ENCODE peak calls at places on chromosomes 16 and 17, in nine cellular contexts. B is lung; C is right atrium auricular region; O is pancreas; I is CD4-positive, alpha-beta T cell; F is CD8-positive, alpha-beta T cell; P is right lobe of liver; E is spleen; S is tibial artery. U is an unnamed sample.
A peak's percentile ranks its signal among the peaks of the same experiment; 100 is the strongest.

GRCh38 chr16:68823401-68823800 is 19.9 kb upstream of the TANGO6 start:
- DNase-seq in I (no peak), B (no peak), E (no peak), S (no peak), C (no peak), F (no peak), P (no peak), O (no peak), U (no peak)

GRCh38 chr16:66262253-66263167 is 104.0 kb upstream of the CDH5 start:
- DNase-seq in C (peak; percentile 62), O (no peak), P (peak; percentile 35), F (no peak), S (peak; percentile 74), I (no peak), B (no peak), E (no peak), U (no peak)

GRCh38 chr17:17300624-17301568 is 2.3 kb upstream of the NT5M start:
- DNase-seq in C (no peak), B (no peak), P (no peak), O (peak; percentile 45), F (peak; percentile 57), I (peak; percentile 42), S (peak; percentile 78), E (peak; percentile 86), U (no peak)

GRCh38 chr16:67406111-67406593 is 10.1 kb downstream of the ZDHHC1 start:
- DNase-seq in F (no peak), P (no peak), S (no peak), O (no peak), C (peak; percentile 77), E (no peak), B (no peak), I (no peak), U (no peak)

GRCh38 chr17:333626-334396 is 18.8 kb downstream of the RPH3AL start:
- DNase-seq in F (no peak), O (peak; percentile 83), C (peak; percentile 94), P (peak; percentile 65), B (peak; percentile 54), I (peak; percentile 39), S (peak; percentile 83), E (peak; percentile 90), U (peak; percentile 76)

GRCh38 chr16:81711609-81712329 is 67.3 kb upstream of the PLCG2 start:
- DNase-seq in C (peak; percentile 65), B (no peak), E (peak; percentile 67), O (no peak), S (no peak), I (no peak), F (no peak), P (no peak), U (no peak)

GRCh38 chr16:68776821-68777485 is 39.9 kb downstream of the CDH1 start:
- DNase-seq in O (no peak), E (no peak), P (no peak), I (no peak), B (no peak), F (no peak), S (no peak), C (no peak), U (no peak)

GRCh38 chr17:73198201-73198929 is 5.5 kb downstream of the COG1 start:
- DNase-seq in B (no peak), E (no peak), C (no peak), O (no peak), S (peak; percentile 24), F (no peak), P (no peak), I (no peak), U (peak; percentile 35)

GRCh38 chr16:56932588-56933265 is 785 bp downstream of the HERPUD1 start:
- DNase-seq in E (peak; percentile 94), C (peak; percentile 92), B (peak; percentile 86), P (peak; percentile 92), S (peak; percentile 91), F (peak; percentile 24), I (peak; percentile 28), O (peak; percentile 89), U (peak; percentile 68)

GRCh38 chr17:12180644-12181261 is 160.1 kb downstream of the MAP2K4 start:
- DNase-seq in P (no peak), C (no peak), F (no peak), S (no peak), O (no peak), E (no peak), I (no peak), B (no peak), U (no peak)

GRCh38 chr17:27657620-27658019 is 26.6 kb downstream of the LGALS9 start:
- DNase-seq in S (no peak), F (no peak), C (no peak), I (no peak), P (no peak), O (no peak), E (peak; percentile 41), B (no peak), U (peak; percentile 31)

GRCh38 chr17:74427048-74427762 is 4.7 kb upstream of the GPRC5C start:
- DNase-seq in I (no peak), E (no peak), S (peak; percentile 68), C (no peak), B (peak; percentile 59), O (peak; percentile 83), F (no peak), P (peak; percentile 92), U (peak; percentile 86)

GRCh38 chr17:48539177-48539576 is 5.7 kb downstream of the HOXB2 start:
- DNase-seq in O (no peak), E (no peak), I (no peak), F (no peak), B (no peak), P (no peak), C (no peak), S (no peak), U (no peak)

GRCh38 chr16:72094266-72094610 is 591 bp downstream of the DHX38 start:
- DNase-seq in P (no peak), O (no peak), S (no peak), I (no peak), F (no peak), C (no peak), E (no peak), B (no peak), U (no peak)

GRCh38 chr16:88818610-88818874 is 6.8 kb upstream of the APRT start:
- DNase-seq in O (no peak), I (no peak), F (no peak), B (no peak), P (no peak), S (no peak), E (no peak), C (no peak), U (no peak)

GRCh38 chr16:88820335-88821025 is 8.8 kb upstream of the APRT start:
- DNase-seq in E (no peak), P (no peak), F (no peak), O (no peak), C (no peak), I (no peak), S (no peak), B (no peak), U (no peak)

GRCh38 chr16:88822281-88823040 is 10.7 kb upstream of the APRT start:
- DNase-seq in O (no peak), E (no peak), B (no peak), F (no peak), I (no peak), S (no peak), C (no peak), P (no peak), U (no peak)

GRCh38 chr16:88819126-88819525 is 7.4 kb upstream of the APRT start:
- DNase-seq in B (no peak), O (no peak), E (no peak), S (no peak), C (no peak), F (no peak), I (no peak), P (no peak), U (no peak)

GRCh38 chr16:88821168-88821850 is 9.6 kb upstream of the APRT start:
- DNase-seq in E (no peak), O (no peak), F (no peak), B (no peak), I (no peak), C (no peak), S (no peak), P (no peak), U (no peak)
- TF ChIP-seq CTCF in E (no peak), O (no peak), F (no peak), B (no peak), I (no peak), C (no peak), S (no peak), P (no peak), U (no peak)

GRCh38 chr16:48381201-48381600 is 4.0 kb downstream of the SIAH1 start:
- DNase-seq in P (no peak), O (no peak), E (no peak), S (no peak), C (no peak), F (no peak), B (no peak), I (no peak), U (no peak)
- H3K9me3 ChIP-seq in P (no peaks in the 10 kb centered on the region), O (no peaks in the 10 kb centered on the region), E (no peaks in the 10 kb centered on the region), S (no peaks in the 10 kb centered on the region), C (no peaks in the 10 kb centered on the region), F (no peaks in the 10 kb centered on the region), B (no peaks in the 10 kb centered on the region), I (no peaks in the 10 kb centered on the region), U (no peaks in the 10 kb centered on the region)

GRCh38 chr16:86834451-86835035 is 256.2 kb downstream of the FOXL1 start:
- DNase-seq in C (no peak), S (no peak), O (no peak), P (no peak), F (no peak), E (no peak), B (no peak), I (no peak), U (no peak)
- TF ChIP-seq CTCF in C (no peak), S (peak; percentile 32), O (no peak), P (no peak), F (no peak), E (no peak), B (no peak), I (no peak), U (no peak)

GRCh38 chr16:35692824-35693223 is 2233.4 kb downstream of the TP53TG3F start:
- DNase-seq in E (no peak), B (no peak), I (no peak), P (no peak), S (no peak), F (no peak), C (no peak), O (no peak), U (no peak)

GRCh38 chr16:35689764-35690163 is 2230.4 kb downstream of the TP53TG3F start:
- DNase-seq in O (no peak), C (no peak), I (no peak), E (no peak), F (no peak), P (no peak), B (no peak), S (peak; percentile 6), U (no peak)

GRCh38 chr16:35690413-35690812 is 2231.0 kb downstream of the TP53TG3F start:
- DNase-seq in I (no peak), S (peak; percentile 17), B (no peak), C (no peak), O (no peak), F (no peak), P (peak; percentile 26), E (no peak), U (no peak)

GRCh38 chr16:35687781-35688180 is 2228.4 kb downstream of the TP53TG3F start:
- DNase-seq in B (no peak), F (no peak), O (no peak), E (no peak), C (no peak), S (no peak), I (no peak), P (no peak), U (no peak)

DNA sequence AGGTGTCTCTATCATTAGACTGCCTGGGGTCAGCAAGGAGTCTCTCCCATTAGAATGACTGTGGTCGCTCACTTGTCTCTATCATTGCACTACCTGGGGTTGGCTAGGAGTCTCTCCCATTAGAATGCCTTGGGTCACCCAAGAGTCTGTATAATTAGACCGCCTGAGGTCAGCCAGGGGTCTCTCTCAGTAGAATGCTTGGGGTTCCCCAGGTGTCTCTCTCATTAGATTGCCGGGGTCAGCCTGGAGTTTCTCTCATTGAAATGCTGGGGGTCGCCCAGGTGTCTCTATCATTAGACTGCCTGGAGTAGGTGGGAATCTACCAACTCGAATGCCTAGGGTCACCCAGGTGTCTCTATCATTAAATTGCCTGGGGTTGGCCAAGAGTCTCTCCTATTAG is 2231.6 kb downstream of the TP53TG3F start:
- DNase-seq in I (no peak), O (no peak), P (no peak), E (no peak), F (no peak), C (no peak), S (peak; percentile 12), B (no peak), U (no peak)
- H3K9me3 ChIP-seq in I (peaks cover 63% of the 10 kb centered on the region), O (no peaks in the 10 kb centered on the region), P (no peaks in the 10 kb centered on the region), E (peaks cover 17% of the 10 kb centered on the region), F (no peaks in the 10 kb centered on the region), C (no peaks in the 10 kb centered on the region), S (no peaks in the 10 kb centered on the region), B (peaks cover 10% of the 10 kb centered on the region), U (peaks cover 17% of the 10 kb centered on the region)

U was measured in Peyer's patch.